ENCODE peak calls at places on chromosomes 16 and 17, in five cellular contexts. K is small intestine; C is AG09309; O is activated CD4-positive, CD25-positive, alpha-beta regulatory T cell; S is osteocyte. M is an unnamed sample.

GRCh38 chr16:70529051-70529777 is 5.6 kb downstream of the SF3B3 start:
- DNase-seq in O (no peak), S (no peak), K (peak; percentile 40), C (no peak), M (no peak)

GRCh38 chr16:49081556-49081955 is 200.1 kb downstream of the CBLN1 start:
- DNase-seq in O (no peak), C (no peak), K (no peak), S (peak; percentile 25), M (no peak)

GRCh38 chr16:78768723-78769122 is 669.3 kb downstream of the WWOX start:
- DNase-seq in C (no peak), K (no peak), O (no peak), S (no peak), M (no peak)

GRCh38 chr17:21213491-21214014 is 408 bp downstream of the TMEM11 start:
- DNase-seq in O (no peak), S (no peak), K (peak; percentile 17), C (no peak), M (no peak)

GRCh38 chr17:78114831-78115723 is 13.5 kb downstream of the TMC6 start:
- DNase-seq in O (no peak), C (no peak), K (no peak), S (no peak), M (no peak)

GRCh38 chr17:56577810-56578209 is 15.7 kb upstream of the NOG start:
- DNase-seq in C (no peak), S (no peak), K (no peak), O (no peak), M (no peak)

GRCh38 chr16:9139965-9140364 is 48.5 kb downstream of the HAPSTR1 start:
- DNase-seq in C (no peak), S (no peak), K (peak; percentile 46), O (no peak), M (no peak)

GRCh38 chr16:17343028-17343427 is 127.7 kb downstream of the XYLT1 start:
- DNase-seq in K (no peak), S (no peak), C (no peak), O (no peak), M (no peak)

GRCh38 chr16:67249178-67249759 is 490 bp downstream of the SLC9A5 start:
- DNase-seq in O (no peak), C (no peak), K (no peak), S (no peak), M (no peak)

GRCh38 chr16:69176033-69176780 is 10.8 kb upstream of the SNTB2 start:
- DNase-seq in S (no peak), K (no peak), C (peak; percentile 60), O (no peak), M (no peak)

GRCh38 chr16:51034481-51035109 is 116.5 kb downstream of the SALL1 start:
- DNase-seq in O (no peak), S (no peak), C (no peak), K (no peak), M (no peak)

GRCh38 chr17:76740329-76741118 is 2.6 kb downstream of the MFSD11 start:
- DNase-seq in K (no peak), C (no peak), O (no peak), S (no peak), M (no peak)

GRCh38 chr16:2529061-2529931 is 1.9 kb downstream of the CEMP1 start:
- DNase-seq in C (no peak), O (no peak), S (no peak), K (no peak), M (peak; percentile 71)

GRCh38 chr17:8673621-8674020 is 43.1 kb upstream of the MYH10 start:
- DNase-seq in O (no peak), K (no peak), C (peak; percentile 16), S (no peak), M (no peak)

GRCh38 chr16:80932725-80933124 is 74.0 kb downstream of the CMC2 start:
- DNase-seq in O (no peak), C (peak; percentile 79), K (no peak), S (no peak), M (no peak)

GRCh38 chr17:4358154-4358553 is 8.3 kb downstream of the UBE2G1 start:
- DNase-seq in C (no peak), K (no peak), S (no peak), O (no peak), M (no peak)

GRCh38 chr17:35740997-35741931 is 9.8 kb downstream of the RASL10B start:
- DNase-seq in C (no peak), O (no peak), S (no peak), K (no peak), M (no peak)

GRCh38 chr16:82439678-82440293 is 187.0 kb upstream of the CDH13 start:
- DNase-seq in S (peak; percentile 36), C (no peak), O (no peak), K (peak; percentile 2), M (no peak)

GRCh38 chr17:47649972-47650524 is 329 bp downstream of the KPNB1 start:
- DNase-seq in O (peak; percentile 55), C (no peak), S (no peak), K (no peak), M (no peak)

GRCh38 chr16:66223176-66223780 is 143.2 kb upstream of the CDH5 start:
- DNase-seq in O (no peak), C (peak; percentile 11), K (no peak), S (no peak), M (no peak)

GRCh38 chr17:14038206-14038605 is 31.1 kb upstream of the COX10 start:
- DNase-seq in O (no peak), S (no peak), K (no peak), C (peak; percentile 46), M (no peak)

GRCh38 chr17:4420692-4421131 is 13.0 kb upstream of the SPNS3 start:
- DNase-seq in O (peak; percentile 14), C (peak; percentile 45), S (no peak), K (peak; percentile 84), M (no peak)

GRCh38 chr17:12627177-12627629 is 38.5 kb upstream of the MYOCD start:
- DNase-seq in O (no peak), S (no peak), C (peak; percentile 88), K (no peak), M (no peak)

GRCh38 chr16:56885446-56886162 is 20.6 kb downstream of the SLC12A3 start:
- DNase-seq in O (no peak), C (no peak), K (no peak), S (no peak), M (no peak)